ENCODE peak calls at places on chromosome 21, in seven cellular contexts. W is tibial artery, U is heart left ventricle, G is ovary, T is neuronal stem cell, R is hepatocyte, X is pancreas. O is an unnamed sample.

GRCh38 chr21:42653492-42654061 is at the start of gene PDE9A:
- DNase-seq in W (no peak), U (peak; percentile 67), G (peak; percentile 62), T (peak; percentile 63), R (peak; percentile 88), X (peak; percentile 75), O (peak; percentile 32)

GRCh38 chr21:43321111-43321510 is 105.8 kb downstream of the SIK1 start:
- DNase-seq in W (no peak), U (peak; percentile 44), G (no peak), T (no peak), R (peak; percentile 77), X (no peak), O (peak; percentile 38)

GRCh38 chr21:35635261-35635660 is 425.1 kb downstream of the SETD4 start:
- DNase-seq in W (no peak), U (no peak), G (no peak), T (no peak), R (no peak), X (no peak), O (no peak)

GRCh38 chr21:41366522-41367151 is 4.8 kb downstream of the MX2 start:
- DNase-seq in W (peak; percentile 57), U (peak; percentile 63), G (no peak), T (no peak), R (peak; percentile 93), X (no peak), O (peak; percentile 99)

GRCh38 chr21:21200939-21201610 is 202.9 kb downstream of the NCAM2 start:
- DNase-seq in W (no peak), U (no peak), G (no peak), T (no peak), R (no peak), X (no peak), O (no peak)

GRCh38 chr21:31236528-31236927 is 107.5 kb downstream of the TIAM1 start:
- DNase-seq in W (no peak), U (no peak), G (no peak), T (no peak), R (no peak), X (no peak), O (no peak)

GRCh38 chr21:41360072-41360821 is 1.6 kb upstream of the MX2 start:
- DNase-seq in W (peak; percentile 72), U (no peak), G (no peak), T (no peak), R (no peak), X (no peak), O (peak; percentile 92)

GRCh38 chr21:33198346-33199135 is 31.2 kb upstream of the IFNAR2 start:
- DNase-seq in W (no peak), U (no peak), G (no peak), T (no peak), R (no peak), X (no peak), O (no peak)

GRCh38 chr21:40255665-40256064 is 388.4 kb downstream of the PCP4 start:
- DNase-seq in W (no peak), U (no peak), G (no peak), T (no peak), R (no peak), X (no peak), O (no peak)

GRCh38 chr21:42740405-42740909 is 87.0 kb downstream of the PDE9A start:
- DNase-seq in W (no peak), U (no peak), G (no peak), T (no peak), R (no peak), X (no peak), O (no peak)

GRCh38 chr21:41369915-41370839 is 8.3 kb downstream of the MX2 start:
- DNase-seq in W (peak; percentile 64), U (peak; percentile 69), G (no peak), T (no peak), R (no peak), X (no peak), O (peak; percentile 38)

GRCh38 chr21:35217504-35218060 is 168.5 kb upstream of the RUNX1 start:
- DNase-seq in W (no peak), U (no peak), G (no peak), T (no peak), R (peak; percentile 52), X (no peak), O (no peak)

GRCh38 chr21:42684109-42684916 is 30.9 kb downstream of the PDE9A start:
- DNase-seq in W (no peak), U (peak; percentile 69), G (no peak), T (no peak), R (no peak), X (no peak), O (no peak)

GRCh38 chr21:37446552-37446951 is 80.0 kb downstream of the DYRK1A start:
- DNase-seq in W (no peak), U (no peak), G (no peak), T (no peak), R (no peak), X (no peak), O (no peak)

GRCh38 chr21:29201186-29201585 is 70.7 kb downstream of the MAP3K7CL start:
- DNase-seq in W (no peak), U (no peak), G (no peak), T (no peak), R (no peak), X (no peak), O (no peak)
- H3K9me3 ChIP-seq in W (no peaks in the 10 kb centered on the region), U (peaks cover 22% of the 10 kb centered on the region), G (no peaks in the 10 kb centered on the region), T (peaks cover 6% of the 10 kb centered on the region), R (no peaks in the 10 kb centered on the region), X (no peaks in the 10 kb centered on the region), O (no peaks in the 10 kb centered on the region)

DNA sequence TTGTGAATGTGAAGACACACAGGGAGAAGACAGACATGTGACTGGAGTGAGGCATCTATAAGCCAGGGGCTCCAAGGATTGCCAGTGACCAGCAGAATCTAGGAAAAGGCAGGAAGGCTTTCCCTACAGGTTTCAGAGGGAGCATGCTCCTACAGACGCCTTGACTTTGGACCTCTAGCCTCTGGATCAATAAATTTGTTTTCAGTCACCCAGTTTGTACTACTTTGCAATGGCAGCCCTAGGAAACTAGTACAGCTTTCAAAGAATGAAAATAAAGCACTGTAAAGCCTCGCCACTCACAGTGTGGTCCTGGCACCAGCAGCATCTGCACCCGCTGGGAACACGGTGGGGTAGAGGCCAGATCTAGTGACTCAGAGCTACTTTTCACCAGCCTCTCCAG is 510.0 kb downstream of the LTN1 start:
- DNase-seq in W (no peak), U (no peak), G (no peak), T (no peak), R (no peak), X (no peak), O (no peak)
- H3K27ac ChIP-seq in W (no peak overlapping the region), U (no peak overlapping the region), G (no peak overlapping the region), T (no peak overlapping the region), R (no peak overlapping the region), X (no peak overlapping the region), O (no peak overlapping the region)

GRCh38 chr21:44370027-44370735 is 16.8 kb downstream of the TRPM2 start:
- DNase-seq in W (no peak), U (no peak), G (peak; percentile 74), T (peak; percentile 37), R (peak; percentile 78), X (peak; percentile 43), O (no peak)
- H3K4me3 ChIP-seq in W (no peak overlapping the region), U (no peak overlapping the region), G (no peak overlapping the region), T (no peak overlapping the region), R (no peak overlapping the region), X (peak overlapping the region; percentile 27), O (no peak overlapping the region)

DNA sequence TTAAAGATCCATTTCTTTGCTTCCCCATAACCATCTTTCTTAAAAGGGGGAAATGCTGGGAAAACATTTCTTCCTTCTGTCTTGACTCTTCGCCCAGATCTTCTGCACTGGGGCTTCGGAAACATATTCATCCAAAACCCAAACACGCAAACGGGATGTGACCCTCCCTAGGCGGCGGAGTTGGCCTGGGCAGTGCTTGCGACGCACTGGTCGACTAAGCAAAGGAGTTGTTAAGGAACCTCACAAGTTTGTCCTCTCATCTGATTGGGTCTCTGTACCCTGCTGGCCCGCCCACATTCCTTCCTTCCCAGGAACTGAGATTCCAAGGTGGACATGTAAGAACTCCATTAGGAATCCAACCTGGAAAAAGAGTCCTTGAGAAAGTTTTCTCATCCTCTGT is 2.5 kb downstream of the ADAMTS5 start:
- DNase-seq in W (peak; percentile 73), U (peak; percentile 66), G (peak; percentile 84), T (no peak), R (no peak), X (no peak), O (no peak)
- H3K9me3 ChIP-seq in W (no peaks in the 10 kb centered on the region), U (no peaks in the 10 kb centered on the region), G (no peaks in the 10 kb centered on the region), T (no peaks in the 10 kb centered on the region), R (no peaks in the 10 kb centered on the region), X (no peaks in the 10 kb centered on the region), O (no peaks in the 10 kb centered on the region)

GRCh38 chr21:38922474-38922873 is 116.7 kb downstream of the ETS2 start:
- DNase-seq in W (no peak), U (no peak), G (no peak), T (no peak), R (no peak), X (no peak), O (no peak)
- H3K27ac ChIP-seq in W (peak overlapping the region; percentile 55), U (no peak overlapping the region), G (no peak overlapping the region), T (no peak overlapping the region), R (peak overlapping the region; percentile 78), X (no peak overlapping the region), O (no peak overlapping the region)

O was measured in small intestine.